ENCODE peak calls at places on chromosome 20, in four cellular contexts. R, F, O and E are unnamed samples.

GRCh38 chr20:36493801-36494114 is 47.6 kb upstream of the MYL9 start:
- DNase-seq in R (no peak), F (peak; percentile 74), O (peak; percentile 76), E (peak; percentile 66)

GRCh38 chr20:24646331-24646730 is 176.9 kb downstream of the SYNDIG1 start:
- DNase-seq in R (no peak), F (no peak), O (no peak), E (no peak)

GRCh38 chr20:32585011-32585518 is at the start of gene NOL4L:
- DNase-seq in R (peak; percentile 48), F (peak; percentile 27), O (no peak), E (no peak)

GRCh38 chr20:61835791-61836350 is 229.8 kb downstream of the TAF4 start:
- DNase-seq in R (no peak), F (no peak), O (no peak), E (no peak)

GRCh38 chr20:14727485-14728170 is 390.2 kb upstream of the FLRT3 start:
- DNase-seq in R (no peak), F (no peak), O (no peak), E (no peak)

GRCh38 chr20:57614490-57615471 is 5.4 kb downstream of the ZBP1 start:
- DNase-seq in R (no peak), F (no peak), O (no peak), E (no peak)

GRCh38 chr20:62824476-62825287 is 7.8 kb downstream of the COL9A3 start:
- DNase-seq in R (peak; percentile 19), F (no peak), O (peak; percentile 78), E (no peak)

GRCh38 chr20:17379651-17380050 is 151.5 kb downstream of the BFSP1 start:
- DNase-seq in R (no peak), F (no peak), O (no peak), E (no peak)

GRCh38 chr20:36574278-36575065 is 1.1 kb downstream of the TGIF2 start:
- DNase-seq in R (peak; percentile 73), F (peak; percentile 42), O (peak; percentile 82), E (peak; percentile 46)

GRCh38 chr20:5890773-5891441 is 59.4 kb downstream of the TRMT6 start:
- DNase-seq in R (no peak), F (no peak), O (no peak), E (no peak)

GRCh38 chr20:16885746-16886145 is 137.6 kb downstream of the OTOR start:
- DNase-seq in R (no peak), F (no peak), O (no peak), E (no peak)

GRCh38 chr20:61775423-61775822 is 290.3 kb downstream of the TAF4 start:
- DNase-seq in R (no peak), F (no peak), O (no peak), E (no peak)

GRCh38 chr20:45782890-45783289 is 8.8 kb downstream of the WFDC3 start:
- DNase-seq in R (peak; percentile 27), F (no peak), O (no peak), E (no peak)

GRCh38 chr20:17742426-17743130 is 42.8 kb downstream of the BANF2 start:
- DNase-seq in R (no peak), F (no peak), O (no peak), E (no peak)

GRCh38 chr20:57092112-57092899 is 174.1 kb downstream of the BMP7 start:
- DNase-seq in R (peak; percentile 47), F (peak; percentile 49), O (no peak), E (peak; percentile 24)

GRCh38 chr20:31894980-31895675 is 24.7 kb downstream of the TTLL9 start:
- DNase-seq in R (no peak), F (peak; percentile 29), O (peak; percentile 24), E (no peak)

GRCh38 chr20:48298424-48298823 is 513.1 kb upstream of the SULF2 start:
- DNase-seq in R (no peak), F (no peak), O (no peak), E (no peak)

GRCh38 chr20:63594043-63594561 is 20.1 kb upstream of the HELZ2 start:
- DNase-seq in R (no peak), F (no peak), O (no peak), E (no peak)

GRCh38 chr20:42219005-42219404 is 600.8 kb upstream of the CHD6 start:
- DNase-seq in R (no peak), F (no peak), O (no peak), E (no peak)

GRCh38 chr20:53434662-53435061 is 159.0 kb downstream of the ZNF217 start:
- DNase-seq in R (no peak), F (no peak), O (no peak), E (no peak)

DNA sequence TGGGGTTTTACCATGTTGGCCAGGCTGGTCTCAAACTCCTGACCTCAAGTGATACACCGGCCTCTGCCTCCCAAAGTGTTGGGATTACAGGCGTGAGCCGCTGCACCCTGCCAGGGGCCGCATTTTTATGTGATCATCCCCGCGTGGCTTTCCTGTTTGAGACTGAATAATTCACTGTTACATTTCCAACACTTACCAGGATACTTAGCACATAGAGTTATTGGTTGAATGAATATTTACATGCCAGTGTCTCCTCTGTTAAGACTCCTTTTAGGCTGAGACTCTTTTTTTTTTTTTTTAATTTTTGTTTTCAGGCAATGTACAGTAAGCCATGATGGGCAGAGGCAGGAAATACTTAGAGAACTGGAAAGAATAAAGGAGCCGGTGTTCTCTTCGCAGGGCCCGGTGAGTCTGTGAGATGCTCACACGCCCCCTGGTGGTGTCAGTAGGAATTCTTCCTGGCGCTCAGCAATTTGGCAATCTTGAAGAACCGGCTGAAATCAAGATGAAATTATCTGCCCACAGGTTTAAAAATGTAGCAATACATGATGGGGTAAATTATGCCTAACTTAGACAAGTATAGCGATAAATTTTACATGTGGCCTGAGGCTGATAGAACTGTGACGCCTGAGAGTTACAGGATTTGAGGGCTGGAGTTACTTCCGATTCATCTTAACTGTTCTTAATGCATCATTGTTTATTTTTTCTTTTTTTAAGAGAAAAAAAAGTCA is 7.6 kb upstream of the RNF114 start:
- DNase-seq in R (peak; percentile 78), F (peak; percentile 72), O (peak; percentile 84), E (peak; percentile 77)
- H3K4me3 ChIP-seq in R (no peak overlapping the region), F (no peak overlapping the region), O (no peak overlapping the region), E (no peak overlapping the region)

GRCh38 chr20:37901280-37901666 is 1.7 kb upstream of the VSTM2L start:
- DNase-seq in R (no peak), F (no peak), O (no peak), E (no peak)

GRCh38 chr20:37901667-37902503 is 1.0 kb upstream of the VSTM2L start:
- DNase-seq in R (no peak), F (no peak), O (no peak), E (no peak)

GRCh38 chr20:37903317-37904007 is 535 bp downstream of the VSTM2L start:
- DNase-seq in R (no peak), F (no peak), O (no peak), E (no peak)

GRCh38 chr20:37904008-37904675 is 1.2 kb downstream of the VSTM2L start:
- DNase-seq in R (no peak), F (no peak), O (no peak), E (no peak)

DNA sequence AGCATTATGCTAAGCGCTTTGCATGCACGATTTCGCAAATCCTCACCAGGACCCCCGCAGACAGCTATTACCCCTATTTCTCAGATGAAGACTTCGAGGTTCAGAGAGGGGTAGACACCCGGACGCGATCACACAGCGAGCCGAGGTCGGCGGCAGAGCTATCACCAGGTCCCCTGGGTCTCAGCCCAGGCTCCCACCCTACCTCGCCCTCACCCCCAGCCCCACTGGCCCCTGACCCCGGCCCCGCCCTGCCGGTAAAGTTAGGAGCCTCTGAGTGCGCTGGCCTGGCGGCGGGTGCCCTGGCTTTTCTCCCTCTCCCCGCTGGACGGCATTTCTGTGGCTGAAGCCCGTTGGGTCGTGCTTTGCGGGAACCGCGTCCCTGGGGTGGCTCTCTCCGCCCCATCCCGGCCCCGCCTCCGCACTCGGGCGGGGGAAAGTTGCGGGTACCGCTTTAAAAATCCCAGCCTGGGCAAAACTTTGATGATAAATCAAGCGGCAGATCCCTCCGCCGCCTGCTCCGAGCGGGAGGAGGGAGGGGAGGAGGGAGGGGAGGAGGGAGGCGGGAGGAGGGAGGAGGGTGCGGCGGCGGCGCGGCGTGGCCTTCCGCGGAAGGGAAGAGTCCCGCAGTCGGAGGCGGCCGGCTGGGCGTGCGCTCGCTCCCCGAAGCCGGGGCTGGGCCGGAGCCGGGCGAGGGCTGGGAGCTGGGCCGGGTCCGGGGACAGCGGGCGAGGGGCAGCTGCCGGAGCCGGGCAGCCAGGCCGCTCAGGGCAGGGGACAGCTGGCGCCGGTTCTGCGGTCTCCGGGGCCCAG is at the start of gene VSTM2L:
- DNase-seq in R (no peak), F (no peak), O (no peak), E (no peak)
- H3K4me3 ChIP-seq in R (no peak within 1 kb of the TSS), F (peak within 1 kb of the TSS; percentile 64), O (no peak within 1 kb of the TSS), E (peak within 1 kb of the TSS; percentile 46)

GRCh38 chr20:43404880-43405279 is 52.8 kb upstream of the SRSF6 start:
- DNase-seq in R (no peak), F (no peak), O (no peak), E (no peak)

DNA sequence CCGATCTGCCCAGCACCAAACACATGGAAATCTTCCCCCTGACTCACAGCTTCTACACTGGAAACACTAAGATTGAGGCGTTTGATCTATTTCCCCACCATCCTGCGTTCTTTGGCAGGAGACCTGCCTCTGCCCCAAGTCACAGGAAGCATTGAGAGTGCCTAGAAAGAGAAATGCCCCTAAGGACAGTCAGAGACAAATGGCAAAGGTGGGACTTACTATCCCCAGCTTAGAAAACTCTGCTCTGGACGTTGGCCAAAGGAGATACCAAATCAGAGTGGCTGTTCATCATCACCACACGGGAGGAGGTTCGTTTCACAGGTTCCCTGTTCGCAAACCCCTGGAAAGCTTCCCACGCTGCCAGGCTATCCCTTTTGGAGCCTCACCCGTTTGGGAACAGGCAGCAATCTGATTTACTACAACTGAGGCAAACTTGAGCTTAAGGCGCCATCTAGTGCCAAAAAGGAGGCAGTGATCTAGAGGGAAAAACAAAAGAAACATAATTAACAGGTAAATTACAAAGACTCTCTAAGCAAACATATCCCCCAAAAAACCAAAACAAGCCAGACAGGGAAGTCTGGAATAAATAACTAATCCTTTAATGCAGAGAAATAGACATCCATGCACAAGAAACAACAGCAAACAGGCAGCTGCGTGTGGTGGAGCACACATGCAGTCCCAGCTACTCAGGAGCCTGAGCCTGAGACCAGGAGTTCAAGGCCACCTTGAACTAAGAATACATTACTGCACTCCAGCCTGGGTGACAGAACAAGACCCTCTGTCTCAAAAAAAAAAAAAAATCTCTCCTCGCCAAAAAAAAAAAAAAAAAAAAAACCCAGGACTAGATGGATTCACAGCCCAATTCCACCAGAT is 48.4 kb upstream of the SRSF6 start:
- DNase-seq in R (no peak), F (no peak), O (no peak), E (no peak)
- H3K4me3 ChIP-seq in R (no peak overlapping the region), F (no peak overlapping the region), O (no peak overlapping the region), E (no peak overlapping the region)

DNA sequence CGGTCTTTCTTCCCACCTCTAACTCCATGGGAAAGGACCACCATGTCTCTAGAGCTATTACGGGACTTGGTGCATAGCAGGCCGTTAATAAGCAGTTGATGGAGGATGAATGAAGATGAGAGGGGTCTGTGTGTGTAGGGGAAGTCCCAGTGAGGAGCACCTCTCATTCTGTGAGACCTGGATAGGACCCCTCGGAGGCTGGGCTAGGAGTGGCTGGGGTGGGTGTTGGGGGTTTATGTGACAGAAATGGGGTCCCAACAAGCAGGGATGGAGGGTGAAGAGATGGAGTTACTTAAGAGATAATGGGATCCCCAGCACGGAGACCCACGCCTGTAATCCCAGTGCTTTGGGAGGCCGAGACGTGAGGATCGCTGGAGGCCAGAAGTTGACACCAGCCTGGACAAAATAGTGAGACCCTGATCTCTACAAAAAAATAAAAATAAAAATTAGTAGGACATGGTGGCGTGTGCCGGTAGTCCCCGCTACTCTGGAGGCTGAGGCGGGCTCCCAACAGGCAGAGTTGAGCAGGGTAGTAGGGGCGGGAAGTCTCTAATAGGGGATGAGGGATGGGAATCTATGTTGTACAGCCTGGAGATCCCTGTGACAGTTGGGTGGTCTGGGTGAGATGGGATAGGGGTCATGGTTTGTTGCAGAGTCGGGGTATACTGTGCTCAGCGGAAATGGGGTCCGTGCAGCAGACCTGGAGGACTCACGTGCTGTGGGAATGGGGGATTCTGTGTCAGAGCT is 677 bp upstream of the ZNF341 start:
- DNase-seq in R (no peak), F (no peak), O (no peak), E (no peak)
- H3K4me3 ChIP-seq in R (peak overlapping the region; percentile 67), F (peak overlapping the region; percentile 68), O (peak overlapping the region; percentile 37), E (peak overlapping the region; percentile 70)